ENCODE peak calls at places on chromosomes 16 and 17, in four cellular contexts. One of them, this sample, is unnamed.

GRCh38 chr17:7888184-7888920 is at the start of gene CHD3:
- DNase-seq in GF-D8: no peak
- DNase-seq in NCI-H1417: peak
- DNase-seq in CD8-positive, alpha-beta T cell: peak
- DNase-seq in this sample: no peak

GRCh38 chr16:85616608-85617311 is 3.6 kb downstream of the GSE1 start:
- DNase-seq in GF-D8: peak
- DNase-seq in NCI-H1417: peak
- DNase-seq in CD8-positive, alpha-beta T cell: no peak
- DNase-seq in this sample: no peak

GRCh38 chr17:48915459-48916282 is 7.5 kb downstream of the UBE2Z start:
- DNase-seq in GF-D8: no peak
- DNase-seq in NCI-H1417: no peak
- DNase-seq in CD8-positive, alpha-beta T cell: no peak
- DNase-seq in this sample: peak

GRCh38 chr17:48545022-48545376 is at the start of gene HOXB2:
- DNase-seq in GF-D8: peak
- DNase-seq in NCI-H1417: no peak
- DNase-seq in CD8-positive, alpha-beta T cell: no peak
- DNase-seq in this sample: no peak

GRCh38 chr17:44374306-44375195 is 10.9 kb upstream of the FAM171A2 start:
- DNase-seq in GF-D8: no peak
- DNase-seq in NCI-H1417: no peak
- DNase-seq in CD8-positive, alpha-beta T cell: no peak
- DNase-seq in this sample: no peak

GRCh38 chr17:29918922-29919856 is 10.8 kb downstream of the SSH2 start:
- DNase-seq in GF-D8: no peak
- DNase-seq in NCI-H1417: no peak
- DNase-seq in CD8-positive, alpha-beta T cell: no peak
- DNase-seq in this sample: peak

GRCh38 chr17:55770220-55770870 is 19.5 kb downstream of the PCTP start:
- DNase-seq in GF-D8: peak
- DNase-seq in NCI-H1417: peak
- DNase-seq in CD8-positive, alpha-beta T cell: no peak
- DNase-seq in this sample: peak

GRCh38 chr17:46198233-46198632 is 5.0 kb upstream of the KANSL1 start:
- DNase-seq in GF-D8: no peak
- DNase-seq in NCI-H1417: no peak
- DNase-seq in CD8-positive, alpha-beta T cell: no peak
- DNase-seq in this sample: no peak

GRCh38 chr17:73308017-73308823 is 3.6 kb downstream of the CDC42EP4 start:
- DNase-seq in GF-D8: no peak
- DNase-seq in NCI-H1417: no peak
- DNase-seq in CD8-positive, alpha-beta T cell: no peak
- DNase-seq in this sample: peak

GRCh38 chr16:2235695-2236361 is 416 bp upstream of the DNASE1L2 start:
- DNase-seq in GF-D8: no peak
- DNase-seq in NCI-H1417: no peak
- DNase-seq in CD8-positive, alpha-beta T cell: no peak
- DNase-seq in this sample: no peak

GRCh38 chr16:11052080-11052808 is 107.9 kb downstream of the CLEC16A start:
- DNase-seq in GF-D8: peak
- DNase-seq in NCI-H1417: no peak
- DNase-seq in CD8-positive, alpha-beta T cell: peak
- DNase-seq in this sample: no peak

GRCh38 chr17:1710807-1711553 is 803 bp upstream of the TLCD2 start:
- DNase-seq in GF-D8: no peak
- DNase-seq in NCI-H1417: no peak
- DNase-seq in CD8-positive, alpha-beta T cell: no peak
- DNase-seq in this sample: peak

GRCh38 chr16:67862623-67863583 is 9.9 kb upstream of the EDC4 start:
- DNase-seq in GF-D8: no peak
- DNase-seq in NCI-H1417: no peak
- DNase-seq in CD8-positive, alpha-beta T cell: no peak
- DNase-seq in this sample: no peak

GRCh38 chr17:72270530-72270929 is 149.7 kb downstream of the SOX9 start:
- DNase-seq in GF-D8: no peak
- DNase-seq in NCI-H1417: no peak
- DNase-seq in CD8-positive, alpha-beta T cell: no peak
- DNase-seq in this sample: peak

GRCh38 chr16:16167927-16168326 is 55.4 kb downstream of the ABCC6 start:
- DNase-seq in GF-D8: no peak
- DNase-seq in NCI-H1417: no peak
- DNase-seq in CD8-positive, alpha-beta T cell: no peak
- DNase-seq in this sample: no peak

GRCh38 chr17:47665655-47666054 is 15.9 kb downstream of the KPNB1 start:
- DNase-seq in GF-D8: peak
- DNase-seq in NCI-H1417: no peak
- DNase-seq in CD8-positive, alpha-beta T cell: no peak
- DNase-seq in this sample: no peak

GRCh38 chr16:51951668-51952298 is 595.2 kb downstream of the TOX3 start:
- DNase-seq in GF-D8: no peak
- DNase-seq in NCI-H1417: peak
- DNase-seq in CD8-positive, alpha-beta T cell: no peak
- DNase-seq in this sample: no peak

GRCh38 chr16:68448360-68448970 is at the start of gene SMPD3:
- DNase-seq in GF-D8: no peak
- DNase-seq in NCI-H1417: peak
- DNase-seq in CD8-positive, alpha-beta T cell: peak
- DNase-seq in this sample: peak

GRCh38 chr17:80817321-80817845 is 174.3 kb upstream of the CHMP6 start:
- DNase-seq in GF-D8: no peak
- DNase-seq in NCI-H1417: no peak
- DNase-seq in CD8-positive, alpha-beta T cell: no peak
- DNase-seq in this sample: no peak

GRCh38 chr16:84599528-84600202 is 18.2 kb downstream of the COTL1 start:
- DNase-seq in GF-D8: peak
- DNase-seq in NCI-H1417: no peak
- DNase-seq in CD8-positive, alpha-beta T cell: no peak
- DNase-seq in this sample: peak

GRCh38 chr17:17848311-17848710 is 11.5 kb upstream of the SREBF1 start:
- DNase-seq in GF-D8: no peak
- DNase-seq in NCI-H1417: no peak
- DNase-seq in CD8-positive, alpha-beta T cell: no peak
- DNase-seq in this sample: no peak

GRCh38 chr16:11396241-11397048 is 51.2 kb downstream of the RMI2 start:
- DNase-seq in GF-D8: no peak
- DNase-seq in NCI-H1417: peak
- DNase-seq in CD8-positive, alpha-beta T cell: peak
- DNase-seq in this sample: peak

GRCh38 chr17:4492762-4493561 is 5.7 kb upstream of the SPNS2 start:
- DNase-seq in GF-D8: no peak
- DNase-seq in NCI-H1417: no peak
- DNase-seq in CD8-positive, alpha-beta T cell: no peak
- DNase-seq in this sample: peak

GRCh38 chr16:3115011-3115410 is 2.6 kb downstream of the ZNF205 start:
- DNase-seq in GF-D8: no peak
- DNase-seq in NCI-H1417: no peak
- DNase-seq in CD8-positive, alpha-beta T cell: no peak
- DNase-seq in this sample: no peak

GRCh38 chr17:17315142-17315821 is 12.1 kb downstream of the NT5M start:
- DNase-seq in GF-D8: no peak
- DNase-seq in NCI-H1417: no peak
- DNase-seq in CD8-positive, alpha-beta T cell: no peak
- DNase-seq in this sample: no peak

GRCh38 chr17:67862614-67863217 is 37.4 kb downstream of the BPTF start:
- DNase-seq in GF-D8: no peak
- DNase-seq in NCI-H1417: no peak
- DNase-seq in CD8-positive, alpha-beta T cell: no peak
- DNase-seq in this sample: peak

GRCh38 chr17:18994626-18995025 is 9.9 kb downstream of the FAM83G start:
- DNase-seq in GF-D8: no peak
- DNase-seq in NCI-H1417: no peak
- DNase-seq in CD8-positive, alpha-beta T cell: no peak
- DNase-seq in this sample: no peak

GRCh38 chr17:78407387-78407990 is 29.0 kb downstream of the PGS1 start:
- DNase-seq in GF-D8: peak
- DNase-seq in NCI-H1417: peak
- DNase-seq in CD8-positive, alpha-beta T cell: no peak
- DNase-seq in this sample: no peak

GRCh38 chr17:43636446-43636845 is 25.3 kb downstream of the MEOX1 start:
- DNase-seq in GF-D8: no peak
- DNase-seq in NCI-H1417: no peak
- DNase-seq in CD8-positive, alpha-beta T cell: no peak
- DNase-seq in this sample: no peak

GRCh38 chr17:74678541-74678940 is 34.2 kb downstream of the CD300LF start:
- DNase-seq in GF-D8: no peak
- DNase-seq in NCI-H1417: no peak
- DNase-seq in CD8-positive, alpha-beta T cell: no peak
- DNase-seq in this sample: no peak

GRCh38 chr16:85485379-85485778 is 127.7 kb upstream of the GSE1 start:
- DNase-seq in GF-D8: no peak
- DNase-seq in NCI-H1417: peak
- DNase-seq in CD8-positive, alpha-beta T cell: no peak
- DNase-seq in this sample: no peak

This sample was measured in EL.